ENCODE peak calls at places on chromosomes 7 and 10, in six cellular contexts. H is A549, Q is progenitor cell of endocrine pancreas, U is PC-9, S is endothelial cell, L is colonic mucosa. R is an unnamed sample.

GRCh38 chr10:62934258-62934657 is 118.1 kb upstream of the EGR2 start:
- DNase-seq in H (no peak), Q (no peak), U (no peak), S (no peak), L (no peak), R (no peak)

GRCh38 chr7:63071396-63071795 is 927.3 kb upstream of the ZNF722 start:
- DNase-seq in H (no peak), Q (no peak), U (no peak), S (no peak), L (no peak), R (no peak)

GRCh38 chr7:42340462-42340861 is 103.5 kb upstream of the GLI3 start:
- DNase-seq in H (no peak), Q (no peak), U (no peak), S (no peak), L (no peak), R (no peak)

GRCh38 chr10:30510184-30510931 is 76.4 kb downstream of the MAP3K8 start:
- DNase-seq in H (peak; percentile 79), Q (no peak), U (peak; percentile 43), S (no peak), L (no peak), R (no peak)

GRCh38 chr7:148793590-148793989 is 90.5 kb downstream of the EZH2 start:
- DNase-seq in H (no peak), Q (no peak), U (no peak), S (no peak), L (no peak), R (no peak)

GRCh38 chr7:27175005-27175625 is 995 bp upstream of the HOXA10 start:
- DNase-seq in H (no peak), Q (no peak), U (no peak), S (no peak), L (peak; percentile 90), R (peak; percentile 36)

GRCh38 chr7:134441264-134441663 is 17.6 kb downstream of the AKR1B1 start:
- DNase-seq in H (no peak), Q (no peak), U (no peak), S (no peak), L (no peak), R (no peak)

GRCh38 chr10:131094406-131095108 is 217.0 kb downstream of the TCERG1L start:
- DNase-seq in H (no peak), Q (no peak), U (no peak), S (no peak), L (no peak), R (peak; percentile 30)

GRCh38 chr7:96320437-96320836 is 1.5 kb downstream of the SLC25A13 start:
- DNase-seq in H (no peak), Q (no peak), U (no peak), S (no peak), L (no peak), R (no peak)

GRCh38 chr10:131737543-131738395 is 163.0 kb upstream of the PPP2R2D start:
- DNase-seq in H (no peak), Q (no peak), U (no peak), S (no peak), L (peak; percentile 7), R (no peak)

GRCh38 chr7:101996876-101997275 is 179.4 kb downstream of the CUX1 start:
- DNase-seq in H (no peak), Q (no peak), U (no peak), S (no peak), L (no peak), R (no peak)

GRCh38 chr7:139118234-139118802 is 8.8 kb upstream of the ZC3HAV1 start:
- DNase-seq in H (peak; percentile 62), Q (no peak), U (peak; percentile 46), S (no peak), L (no peak), R (no peak)

GRCh38 chr10:70967591-70968588 is 79.5 kb upstream of the PCBD1 start:
- DNase-seq in H (no peak), Q (no peak), U (no peak), S (no peak), L (no peak), R (no peak)

GRCh38 chr10:49103761-49104160 is 11.6 kb downstream of the VSTM4 start:
- DNase-seq in H (no peak), Q (no peak), U (no peak), S (no peak), L (no peak), R (no peak)

GRCh38 chr10:84308481-84309304 is 19.7 kb upstream of the CCSER2 start:
- DNase-seq in H (no peak), Q (no peak), U (peak; percentile 72), S (no peak), L (peak; percentile 66), R (no peak)

GRCh38 chr10:3803295-3803883 is 18.4 kb upstream of the KLF6 start:
- DNase-seq in H (no peak), Q (no peak), U (no peak), S (no peak), L (no peak), R (no peak)

GRCh38 chr7:133698127-133698526 is 429.0 kb upstream of the LRGUK start:
- DNase-seq in H (no peak), Q (no peak), U (no peak), S (no peak), L (no peak), R (no peak)

GRCh38 chr7:21429786-21430574 is 2.1 kb downstream of the SP4 start:
- DNase-seq in H (no peak), Q (no peak), U (no peak), S (no peak), L (no peak), R (no peak)

GRCh38 chr10:6019796-6020195 is 42.4 kb downstream of the IL2RA start:
- DNase-seq in H (no peak), Q (no peak), U (no peak), S (no peak), L (no peak), R (no peak)

GRCh38 chr7:33790746-33791145 is 114.6 kb upstream of the BMPER start:
- DNase-seq in H (no peak), Q (no peak), U (no peak), S (no peak), L (no peak), R (no peak)

GRCh38 chr10:61882621-61883375 is 18.7 kb upstream of the ARID5B start:
- DNase-seq in H (no peak), Q (no peak), U (no peak), S (no peak), L (no peak), R (no peak)

GRCh38 chr7:91826377-91826776 is 54.1 kb downstream of the MTERF1 start:
- DNase-seq in H (no peak), Q (no peak), U (no peak), S (no peak), L (no peak), R (no peak)

GRCh38 chr10:93420091-93420490 is 62.0 kb downstream of the MYOF start:
- DNase-seq in H (no peak), Q (no peak), U (no peak), S (no peak), L (no peak), R (peak; percentile 44)

GRCh38 chr7:17774248-17774647 is 166.0 kb downstream of the SNX13 start:
- DNase-seq in H (no peak), Q (no peak), U (no peak), S (no peak), L (peak; percentile 18), R (no peak)

GRCh38 chr7:140036224-140036651 is 26.5 kb downstream of the PARP12 start:
- DNase-seq in H (no peak), Q (no peak), U (no peak), S (no peak), L (no peak), R (no peak)

GRCh38 chr10:114548662-114549061 is 109.4 kb downstream of the ABLIM1 start:
- DNase-seq in H (peak; percentile 44), Q (no peak), U (no peak), S (peak; percentile 43), L (peak; percentile 64), R (peak; percentile 37)

DNA sequence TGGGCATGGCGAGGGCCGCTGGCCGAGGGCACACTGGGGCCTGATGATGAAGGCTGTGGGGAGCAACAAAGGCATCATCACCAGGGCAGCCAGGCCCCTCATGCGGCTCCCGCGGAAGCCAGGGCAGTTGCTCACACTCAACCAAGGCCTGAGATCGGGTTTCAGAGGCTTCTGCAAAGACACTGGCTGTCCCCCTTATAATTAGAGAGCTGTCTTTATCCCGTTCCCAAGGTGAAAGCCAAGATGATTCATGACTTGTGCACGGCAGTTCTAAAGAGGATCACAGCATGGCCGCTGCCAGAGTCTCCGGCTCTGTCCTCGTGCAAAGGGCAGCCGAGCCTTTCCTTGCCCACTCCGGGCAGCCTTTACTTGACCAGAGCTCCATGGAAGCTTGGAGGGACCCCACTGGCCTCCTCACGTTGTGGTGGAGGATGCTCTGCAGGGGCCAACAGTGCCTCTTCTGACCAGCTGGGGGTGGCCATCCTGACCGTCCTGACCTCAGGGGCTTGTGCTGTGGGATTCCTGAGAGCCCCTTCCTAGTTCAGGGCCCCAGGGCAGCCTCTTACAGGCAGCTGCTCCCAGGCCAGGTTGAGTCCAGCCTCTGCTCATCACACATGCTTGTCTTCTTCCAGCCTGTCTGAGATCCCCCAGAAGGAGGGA is 82.3 kb downstream of the PRKAG2 start:
- DNase-seq in H (no peak), Q (no peak), U (no peak), S (no peak), L (no peak), R (peak; percentile 53)
- TF ChIP-seq CTCF in H (no peak), Q (no peak), U (no peak), S (no peak), L (no peak), R (no peak)

GRCh38 chr7:4845740-4846142 is 16.1 kb downstream of the PAPOLB start:
- DNase-seq in H (no peak), Q (no peak), U (no peak), S (peak; percentile 37), L (no peak), R (peak; percentile 42)
- TF ChIP-seq CTCF in H (no peak), Q (peak; percentile 62), U (no peak), S (peak; percentile 58), L (no peak), R (peak; percentile 18)

GRCh38 chr10:44863344-44864041 is 47.6 kb upstream of the TMEM72 start:
- DNase-seq in H (no peak), Q (peak; percentile 37), U (no peak), S (no peak), L (no peak), R (no peak)
- TF ChIP-seq CTCF in H (no peak), Q (peak; percentile 60), U (no peak), S (no peak), L (no peak), R (peak; percentile 20)

GRCh38 chr7:24715661-24716479 is 41.4 kb downstream of the GSDME start:
- DNase-seq in H (peak; percentile 53), Q (no peak), U (no peak), S (peak; percentile 26), L (no peak), R (peak; percentile 17)

GRCh38 chr7:24713850-24714675 is 43.2 kb downstream of the GSDME start:
- DNase-seq in H (no peak), Q (no peak), U (no peak), S (no peak), L (no peak), R (no peak)

GRCh38 chr7:24716480-24717246 is 40.6 kb downstream of the GSDME start:
- DNase-seq in H (no peak), Q (no peak), U (no peak), S (no peak), L (no peak), R (no peak)

GRCh38 chr7:24714676-24715010 is 42.6 kb downstream of the GSDME start:
- DNase-seq in H (no peak), Q (no peak), U (no peak), S (no peak), L (no peak), R (no peak)

DNA sequence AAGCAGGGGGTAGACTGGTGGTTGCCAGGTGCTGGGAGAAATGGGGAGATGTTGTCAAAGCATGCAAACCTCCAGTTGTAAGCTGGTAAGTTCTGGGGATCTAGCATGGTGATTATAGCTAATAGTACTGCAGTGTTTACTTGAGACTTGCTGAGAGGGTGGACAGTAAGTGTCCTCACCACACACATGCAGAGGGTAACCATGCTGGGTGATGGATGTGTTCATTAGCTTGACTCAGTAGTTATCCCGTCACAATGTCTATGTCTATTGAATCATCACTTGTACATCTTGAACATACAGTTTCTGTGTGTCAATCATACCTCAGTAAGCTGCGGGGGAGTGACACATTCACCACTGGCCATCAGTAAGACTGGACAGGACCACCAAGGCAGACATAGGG is 42.1 kb downstream of the GSDME start:
- DNase-seq in H (no peak), Q (no peak), U (no peak), S (no peak), L (no peak), R (no peak)
- TF ChIP-seq CTCF in H (no peak), Q (no peak), U (no peak), S (no peak), L (no peak), R (no peak)

R was measured in nephron progenitor cell.